ENCODE peak calls at places on chromosomes 13 and 19, in nine cellular contexts. W is spleen, Q is endothelial cell of umbilical vein, J is fibroblast of lung, D is lower leg skin, E is thoracic aorta, S is sigmoid colon, V is IMR-90, M is hepatocyte. X is an unnamed sample.

GRCh38 chr13:72983085-72983768 is 75.6 kb upstream of the KLF5 start:
- DNase-seq in S (no peak), W (no peak), Q (no peak), J (peak), M (peak), D (no peak), V (peak), E (no peak), X (no peak)

GRCh38 chr13:23159205-23159586 is 21.6 kb upstream of the SGCG start:
- DNase-seq in M (peak), V (peak), W (no peak), Q (peak), D (no peak), E (no peak), S (no peak), J (peak), X (no peak)

GRCh38 chr19:44718441-44719261 is 19.7 kb downstream of the CEACAM16 start:
- DNase-seq in J (peak), E (peak), V (peak), D (no peak), Q (peak), S (peak), W (no peak), M (peak), X (no peak)

GRCh38 chr19:4889034-4889825 is 13.5 kb downstream of the ARRDC5 start:
- DNase-seq in E (no peak), Q (no peak), D (no peak), W (no peak), M (no peak), S (no peak), J (peak), V (peak), X (no peak)

GRCh38 chr13:50892162-50892944 is 17.2 kb upstream of the RNASEH2B start:
- DNase-seq in S (no peak), E (no peak), Q (no peak), D (no peak), M (no peak), W (peak), J (no peak), V (no peak), X (no peak)

GRCh38 chr13:110445722-110446569 is 115.6 kb downstream of the RAB20 start:
- DNase-seq in Q (no peak), J (no peak), M (no peak), D (no peak), E (no peak), S (no peak), W (peak), V (peak), X (no peak)

GRCh38 chr19:55258476-55258827 is 365 bp downstream of the PPP6R1 start:
- DNase-seq in W (no peak), M (peak), D (no peak), S (no peak), E (no peak), V (no peak), J (no peak), Q (no peak), X (no peak)

GRCh38 chr19:10321417-10321797 is 5.6 kb upstream of the FDX2 start:
- DNase-seq in M (no peak), J (no peak), S (no peak), V (no peak), E (no peak), Q (no peak), W (no peak), D (no peak), X (no peak)

GRCh38 chr19:52946322-52947310 is 16.1 kb downstream of the ZNF816 start:
- DNase-seq in D (no peak), W (no peak), V (peak), E (no peak), M (peak), Q (peak), J (peak), S (peak), X (no peak)

GRCh38 chr19:47247308-47247990 is 8.9 kb upstream of the CCDC9 start:
- DNase-seq in Q (peak), W (peak), V (peak), D (peak), J (peak), E (no peak), M (peak), S (peak), X (no peak)

GRCh38 chr13:92530364-92530763 is 696.2 kb upstream of the GPC6 start:
- DNase-seq in Q (no peak), D (no peak), V (peak), S (no peak), J (no peak), E (no peak), M (peak), W (no peak), X (no peak)

GRCh38 chr13:33110713-33111413 is 94.6 kb downstream of the KL start:
- DNase-seq in Q (peak), J (peak), W (no peak), D (peak), V (peak), E (no peak), M (no peak), S (no peak), X (no peak)

GRCh38 chr19:8988204-8988603 is 22.0 kb downstream of the MUC16 start:
- DNase-seq in D (no peak), W (peak), J (no peak), V (no peak), S (no peak), M (no peak), Q (no peak), E (no peak), X (no peak)

GRCh38 chr13:30576528-30576927 is 41.2 kb upstream of the USPL1 start:
- DNase-seq in M (peak), D (no peak), S (no peak), W (no peak), V (peak), Q (no peak), E (no peak), J (peak), X (peak)

GRCh38 chr19:51020988-51021651 is 1.6 kb upstream of the KLK10 start:
- DNase-seq in E (no peak), V (peak), W (no peak), M (peak), D (no peak), Q (peak), J (peak), S (no peak), X (no peak)

GRCh38 chr19:48770223-48770622 is 14.9 kb downstream of the FGF21 start:
- DNase-seq in E (no peak), V (no peak), J (peak), D (no peak), Q (no peak), M (no peak), S (no peak), W (no peak), X (no peak)

GRCh38 chr19:52231154-52231565 is 38.2 kb upstream of the ZNF766 start:
- DNase-seq in J (peak), D (no peak), M (no peak), E (no peak), Q (no peak), S (no peak), W (no peak), V (peak), X (no peak)

GRCh38 chr19:45499196-45500180 is 1.2 kb downstream of the PPM1N start:
- DNase-seq in M (peak), V (no peak), J (no peak), S (no peak), W (peak), D (peak), E (no peak), Q (peak), X (no peak)

GRCh38 chr13:113466321-113466836 is 13.1 kb upstream of the ADPRHL1 start:
- DNase-seq in V (peak), M (no peak), D (no peak), S (no peak), Q (no peak), W (no peak), E (no peak), J (no peak), X (no peak)

GRCh38 chr13:107271226-107271625 is 703.3 kb upstream of the ARGLU1 start:
- DNase-seq in S (no peak), J (peak), V (peak), M (no peak), E (no peak), D (no peak), W (no peak), Q (peak), X (no peak)

GRCh38 chr13:49810825-49811526 is 18.5 kb upstream of the KPNA3 start:
- DNase-seq in V (peak), W (no peak), S (no peak), Q (no peak), E (no peak), M (peak), D (no peak), J (peak), X (no peak)

GRCh38 chr19:11324079-11324661 is 15.3 kb downstream of the RAB3D start:
- DNase-seq in E (peak), D (peak), S (peak), J (peak), V (peak), Q (peak), W (peak), M (peak), X (no peak)

GRCh38 chr19:31408460-31409124 is 59.4 kb upstream of the TSHZ3 start:
- DNase-seq in W (no peak), Q (no peak), S (no peak), E (no peak), J (peak), V (peak), M (peak), D (no peak), X (no peak)

GRCh38 chr19:41357746-41358145 is 4.0 kb upstream of the TGFB1 start:
- DNase-seq in V (no peak), J (no peak), S (no peak), Q (no peak), E (no peak), M (no peak), D (no peak), W (no peak), X (no peak)

GRCh38 chr19:38653028-38653571 is 5.7 kb downstream of the ACTN4 start:
- DNase-seq in S (peak), D (no peak), J (peak), M (peak), V (peak), E (no peak), Q (peak), W (no peak), X (no peak)

GRCh38 chr13:34349091-34349722 is 531.3 kb downstream of the RFC3 start:
- DNase-seq in J (peak), W (no peak), S (peak), Q (peak), D (peak), V (peak), E (no peak), M (peak), X (no peak)

GRCh38 chr13:112724788-112725345 is 35.0 kb downstream of the ATP11A start:
- DNase-seq in Q (no peak), D (no peak), S (peak), W (peak), J (no peak), M (no peak), V (no peak), E (no peak), X (no peak)

GRCh38 chr19:7373862-7374261 is 25.1 kb downstream of the ARHGEF18 start:
- DNase-seq in D (no peak), J (no peak), Q (no peak), V (no peak), W (no peak), M (no peak), E (no peak), S (no peak), X (no peak)

GRCh38 chr19:4471400-4472173 is 510 bp upstream of the HDGFL2 start:
- DNase-seq in J (peak), M (peak), D (peak), V (peak), E (peak), S (peak), Q (peak), W (peak), X (peak)

GRCh38 chr19:5882421-5882968 is 12.2 kb upstream of the FUT5 start:
- DNase-seq in E (no peak), M (no peak), S (no peak), Q (no peak), V (no peak), D (no peak), W (no peak), J (no peak), X (no peak)

GRCh38 chr13:40170982-40171381 is 495.5 kb downstream of the FOXO1 start:
- DNase-seq in M (no peak), D (no peak), V (no peak), S (no peak), J (no peak), E (no peak), Q (no peak), W (no peak), X (no peak)

GRCh38 chr13:66076417-66076816 is 1153.7 kb downstream of the PCDH9 start:
- DNase-seq in J (peak), Q (no peak), M (no peak), D (no peak), W (no peak), V (peak), E (no peak), S (no peak), X (no peak)

GRCh38 chr19:33293255-33294057 is 8.9 kb downstream of the CEBPA start:
- DNase-seq in D (no peak), Q (no peak), S (no peak), W (peak), V (peak), J (peak), E (no peak), M (peak), X (no peak)

GRCh38 chr13:49667773-49668172 is 23.5 kb downstream of the EBPL start:
- DNase-seq in M (no peak), Q (no peak), D (no peak), E (no peak), J (peak), W (no peak), S (no peak), V (peak), X (no peak)

GRCh38 chr13:59681630-59682311 is 482.0 kb downstream of the DIAPH3 start:
- DNase-seq in J (no peak), E (no peak), V (no peak), M (no peak), S (no peak), W (no peak), Q (no peak), D (no peak), X (no peak)

GRCh38 chr19:1315470-1316166 is 29.9 kb downstream of the EFNA2 start:
- DNase-seq in D (no peak), W (peak), M (peak), Q (peak), V (peak), S (no peak), E (no peak), J (peak), X (no peak)
- H3K4me3 ChIP-seq in D (no peak), W (peak), M (no peak), Q (no peak), V (peak), S (peak), E (peak), J (no peak), X (no peak)

GRCh38 chr19:35935911-35936737 is at the start of gene LRFN3:
- DNase-seq in W (peak), S (peak), J (peak), M (peak), D (peak), E (no peak), Q (peak), V (peak), X (peak)

GRCh38 chr19:35932291-35932936 is 3.8 kb upstream of the LRFN3 start:
- DNase-seq in E (no peak), J (no peak), W (no peak), D (no peak), V (no peak), Q (no peak), M (no peak), S (no peak), X (no peak)

GRCh38 chr19:35928507-35928906 is 7.7 kb upstream of the LRFN3 start:
- DNase-seq in M (no peak), D (no peak), E (no peak), Q (no peak), V (no peak), J (no peak), W (no peak), S (no peak), X (no peak)

GRCh38 chr19:35931161-35931873 is 4.9 kb upstream of the LRFN3 start:
- DNase-seq in J (peak), V (peak), Q (peak), D (peak), M (peak), W (peak), E (peak), S (peak), X (peak)

GRCh38 chr19:35931874-35932202 is 4.3 kb upstream of the LRFN3 start:
- DNase-seq in M (no peak), S (no peak), D (no peak), W (no peak), J (no peak), E (no peak), V (no peak), Q (no peak), X (no peak)
- H3K4me3 ChIP-seq in M (no peak), S (no peak), D (no peak), W (no peak), J (no peak), E (peak), V (no peak), Q (no peak), X (no peak)

DNA sequence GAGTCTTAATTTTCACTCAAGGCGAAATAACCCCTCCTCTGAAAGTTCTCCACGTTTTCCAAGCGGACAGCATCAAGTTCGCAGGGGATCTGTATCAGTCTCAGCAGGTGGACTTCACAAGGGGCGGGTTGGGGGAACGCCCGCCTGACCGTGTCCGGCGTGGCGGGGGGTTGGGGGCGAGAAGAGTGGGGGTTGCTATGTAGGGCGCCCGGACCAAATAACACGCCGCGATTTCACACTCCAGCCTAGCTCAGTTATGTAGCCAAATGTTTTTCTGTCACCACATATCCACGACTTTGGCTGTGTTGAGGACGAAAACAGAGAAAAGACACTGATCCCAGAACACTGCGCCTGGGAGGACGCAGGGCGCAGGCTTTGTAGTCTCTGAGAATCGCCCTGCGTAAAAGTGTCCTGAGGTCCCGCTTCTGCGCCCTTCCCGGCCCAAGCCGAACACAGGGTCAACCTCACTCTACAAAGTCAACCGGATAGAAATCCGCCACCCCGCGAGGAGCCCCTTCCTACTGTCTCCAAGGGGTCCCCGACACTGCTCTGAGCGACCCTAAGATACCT is 541 bp downstream of the RUBCNL start:
- DNase-seq in M (no peak), S (no peak), Q (no peak), E (no peak), J (no peak), D (no peak), V (no peak), W (peak), X (no peak)
- H3K4me3 ChIP-seq in M (peak), S (peak), Q (no peak), E (peak), J (no peak), D (peak), V (no peak), W (peak), X (peak)

DNA sequence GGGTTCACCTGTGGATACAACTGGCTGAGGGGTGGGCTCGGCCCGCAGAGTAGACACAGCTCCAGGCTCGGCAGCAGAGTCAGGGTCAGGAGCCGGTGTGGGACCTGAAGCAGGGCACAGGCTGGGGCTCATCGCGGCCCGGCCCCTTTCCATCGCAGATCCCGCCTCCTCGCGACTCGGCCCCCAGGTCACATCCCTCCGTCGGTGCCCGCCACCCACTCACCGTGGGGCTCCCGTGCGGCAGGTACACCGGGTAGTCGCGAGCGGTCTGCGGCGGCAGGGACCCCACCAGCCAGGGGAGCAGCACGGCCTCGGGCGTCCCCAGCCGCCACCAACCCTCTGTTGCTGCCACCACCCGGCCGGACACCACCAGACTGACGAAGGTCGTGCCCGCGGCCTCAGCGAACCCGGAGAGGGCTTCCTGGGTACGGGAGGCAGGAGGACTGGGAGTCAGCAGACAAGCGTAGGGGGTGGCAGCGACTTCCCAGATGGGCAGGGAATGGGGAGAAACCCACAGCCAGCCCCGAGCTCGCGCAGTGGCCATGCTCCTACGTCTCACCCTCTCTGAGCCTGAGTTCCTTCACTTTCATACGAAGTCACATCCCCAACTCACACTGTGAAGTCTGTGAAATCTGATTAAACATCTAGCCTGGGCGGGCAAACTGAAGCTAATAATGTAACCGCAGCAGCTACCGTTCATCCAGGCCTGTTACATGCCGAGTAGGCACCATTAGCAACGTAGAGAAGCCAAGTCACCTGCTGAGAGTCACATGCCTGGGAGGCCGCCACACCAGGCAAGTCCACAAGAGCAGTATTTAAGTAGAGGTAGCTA is 3.7 kb downstream of the FUZ start:
- DNase-seq in J (peak), Q (peak), E (no peak), V (no peak), W (peak), M (peak), S (peak), D (peak), X (peak)
- H3K4me3 ChIP-seq in J (peak), Q (peak), E (peak), V (peak), W (peak), M (peak), S (peak), D (peak), X (peak)

GRCh38 chr19:1155352-1156304 is 18.4 kb downstream of the SBNO2 start:
- DNase-seq in D (no peak), Q (no peak), E (no peak), M (no peak), V (no peak), S (no peak), J (no peak), W (peak), X (no peak)
- H3K4me3 ChIP-seq in D (no peak), Q (no peak), E (peak), M (no peak), V (no peak), S (peak), J (no peak), W (no peak), X (no peak)

GRCh38 chr19:2544576-2545415 is 68.9 kb downstream of the GADD45B start:
- DNase-seq in J (peak), M (no peak), D (no peak), S (peak), W (peak), V (no peak), Q (no peak), E (no peak), X (no peak)
- H3K4me3 ChIP-seq in J (no peak), M (no peak), D (no peak), S (peak), W (no peak), V (no peak), Q (no peak), E (peak), X (no peak)